ENCODE peak calls at places on chromosomes 1 and 21, in ten cellular contexts. One of them, this sample, is unnamed.

GRCh38 chr1:11245904-11246726 is 16.2 kb downstream of the MTOR start:
- DNase-seq in effector memory CD4-positive, alpha-beta T cell: no peak
- DNase-seq in IMR-90: no peak
- DNase-seq in H7: no peak
- DNase-seq in fibroblast of lung: no peak
- DNase-seq in iPS DF 6.9: no peak
- DNase-seq in prostate gland: peak; percentile 46
- DNase-seq in mammary epithelial cell: no peak
- DNase-seq in K562: no peak
- DNase-seq in esophagus muscularis mucosa: no peak
- DNase-seq in this sample: no peak

GRCh38 chr1:110229348-110230001 is 19.4 kb downstream of the KCNC4 start:
- DNase-seq in effector memory CD4-positive, alpha-beta T cell: no peak
- DNase-seq in IMR-90: no peak
- DNase-seq in H7: peak; percentile 78
- DNase-seq in fibroblast of lung: no peak
- DNase-seq in iPS DF 6.9: no peak
- DNase-seq in prostate gland: no peak
- DNase-seq in mammary epithelial cell: peak; percentile 84
- DNase-seq in K562: no peak
- DNase-seq in esophagus muscularis mucosa: no peak
- DNase-seq in this sample: peak; percentile 84

GRCh38 chr1:201606096-201606495 is 67.2 kb downstream of the NAV1 start:
- DNase-seq in effector memory CD4-positive, alpha-beta T cell: no peak
- DNase-seq in IMR-90: no peak
- DNase-seq in H7: no peak
- DNase-seq in fibroblast of lung: no peak
- DNase-seq in iPS DF 6.9: no peak
- DNase-seq in prostate gland: no peak
- DNase-seq in mammary epithelial cell: no peak
- DNase-seq in K562: no peak
- DNase-seq in esophagus muscularis mucosa: no peak
- DNase-seq in this sample: no peak

GRCh38 chr1:152964536-152964935 is 5.9 kb upstream of the SPRR4 start:
- DNase-seq in effector memory CD4-positive, alpha-beta T cell: no peak
- DNase-seq in IMR-90: no peak
- DNase-seq in H7: no peak
- DNase-seq in fibroblast of lung: no peak
- DNase-seq in iPS DF 6.9: no peak
- DNase-seq in prostate gland: no peak
- DNase-seq in mammary epithelial cell: peak; percentile 66
- DNase-seq in K562: no peak
- DNase-seq in esophagus muscularis mucosa: no peak
- DNase-seq in this sample: peak; percentile 82

GRCh38 chr1:236181059-236181458 is 38.7 kb downstream of the GPR137B start:
- DNase-seq in effector memory CD4-positive, alpha-beta T cell: no peak
- DNase-seq in IMR-90: peak; percentile 33
- DNase-seq in H7: no peak
- DNase-seq in fibroblast of lung: no peak
- DNase-seq in iPS DF 6.9: no peak
- DNase-seq in prostate gland: no peak
- DNase-seq in mammary epithelial cell: no peak
- DNase-seq in K562: no peak
- DNase-seq in esophagus muscularis mucosa: no peak
- DNase-seq in this sample: peak; percentile 46

GRCh38 chr1:73980324-73981040 is 217.5 kb downstream of the LRRIQ3 start:
- DNase-seq in effector memory CD4-positive, alpha-beta T cell: no peak
- DNase-seq in IMR-90: no peak
- DNase-seq in H7: no peak
- DNase-seq in fibroblast of lung: no peak
- DNase-seq in iPS DF 6.9: no peak
- DNase-seq in prostate gland: no peak
- DNase-seq in mammary epithelial cell: no peak
- DNase-seq in K562: no peak
- DNase-seq in esophagus muscularis mucosa: no peak
- DNase-seq in this sample: no peak

GRCh38 chr1:156945881-156946661 is 25.6 kb downstream of the LRRC71 start:
- DNase-seq in effector memory CD4-positive, alpha-beta T cell: no peak
- DNase-seq in IMR-90: peak; percentile 60
- DNase-seq in H7: no peak
- DNase-seq in fibroblast of lung: no peak
- DNase-seq in iPS DF 6.9: no peak
- DNase-seq in prostate gland: no peak
- DNase-seq in mammary epithelial cell: peak; percentile 81
- DNase-seq in K562: no peak
- DNase-seq in esophagus muscularis mucosa: no peak
- DNase-seq in this sample: peak; percentile 47

GRCh38 chr1:116847688-116848531 is 61.8 kb upstream of the PTGFRN start:
- DNase-seq in effector memory CD4-positive, alpha-beta T cell: no peak
- DNase-seq in IMR-90: peak; percentile 33
- DNase-seq in H7: no peak
- DNase-seq in fibroblast of lung: peak; percentile 20
- DNase-seq in iPS DF 6.9: no peak
- DNase-seq in prostate gland: no peak
- DNase-seq in mammary epithelial cell: no peak
- DNase-seq in K562: no peak
- DNase-seq in esophagus muscularis mucosa: no peak
- DNase-seq in this sample: peak; percentile 52

GRCh38 chr1:150154143-150154542 is 4.4 kb downstream of the PLEKHO1 start:
- DNase-seq in effector memory CD4-positive, alpha-beta T cell: no peak
- DNase-seq in IMR-90: no peak
- DNase-seq in H7: no peak
- DNase-seq in fibroblast of lung: no peak
- DNase-seq in iPS DF 6.9: no peak
- DNase-seq in prostate gland: no peak
- DNase-seq in mammary epithelial cell: no peak
- DNase-seq in K562: peak; percentile 14
- DNase-seq in esophagus muscularis mucosa: no peak
- DNase-seq in this sample: no peak

GRCh38 chr1:150155413-150156071 is 5.8 kb downstream of the PLEKHO1 start:
- DNase-seq in effector memory CD4-positive, alpha-beta T cell: no peak
- DNase-seq in IMR-90: no peak
- DNase-seq in H7: no peak
- DNase-seq in fibroblast of lung: no peak
- DNase-seq in iPS DF 6.9: no peak
- DNase-seq in prostate gland: no peak
- DNase-seq in mammary epithelial cell: no peak
- DNase-seq in K562: no peak
- DNase-seq in esophagus muscularis mucosa: no peak
- DNase-seq in this sample: no peak

GRCh38 chr1:150160964-150161626 is 11.4 kb downstream of the PLEKHO1 start:
- DNase-seq in effector memory CD4-positive, alpha-beta T cell: no peak
- DNase-seq in IMR-90: peak; percentile 54
- DNase-seq in H7: no peak
- DNase-seq in fibroblast of lung: no peak
- DNase-seq in iPS DF 6.9: no peak
- DNase-seq in prostate gland: no peak
- DNase-seq in mammary epithelial cell: no peak
- DNase-seq in K562: no peak
- DNase-seq in esophagus muscularis mucosa: no peak
- DNase-seq in this sample: no peak

GRCh38 chr1:150159550-150159949 is 9.8 kb downstream of the PLEKHO1 start:
- DNase-seq in effector memory CD4-positive, alpha-beta T cell: no peak
- DNase-seq in IMR-90: no peak
- DNase-seq in H7: no peak
- DNase-seq in fibroblast of lung: no peak
- DNase-seq in iPS DF 6.9: no peak
- DNase-seq in prostate gland: no peak
- DNase-seq in mammary epithelial cell: no peak
- DNase-seq in K562: no peak
- DNase-seq in esophagus muscularis mucosa: no peak
- DNase-seq in this sample: no peak

GRCh38 chr1:150156868-150157603 is 7.3 kb downstream of the PLEKHO1 start:
- DNase-seq in effector memory CD4-positive, alpha-beta T cell: no peak
- DNase-seq in IMR-90: peak; percentile 75
- DNase-seq in H7: no peak
- DNase-seq in fibroblast of lung: no peak
- DNase-seq in iPS DF 6.9: no peak
- DNase-seq in prostate gland: no peak
- DNase-seq in mammary epithelial cell: no peak
- DNase-seq in K562: no peak
- DNase-seq in esophagus muscularis mucosa: no peak
- DNase-seq in this sample: no peak
- H3K36me3 ChIP-seq in effector memory CD4-positive, alpha-beta T cell: peaks cover 47% of the 10 kb centered on the region
- H3K36me3 ChIP-seq in IMR-90: peaks cover 69% of the 10 kb centered on the region
- H3K36me3 ChIP-seq in H7: peaks cover 25% of the 10 kb centered on the region
- H3K36me3 ChIP-seq in fibroblast of lung: peaks cover 41% of the 10 kb centered on the region
- H3K36me3 ChIP-seq in iPS DF 6.9: peaks cover 28% of the 10 kb centered on the region
- H3K36me3 ChIP-seq in prostate gland: no peaks in the 10 kb centered on the region
- H3K36me3 ChIP-seq in mammary epithelial cell: no peaks in the 10 kb centered on the region
- H3K36me3 ChIP-seq in K562: peaks cover 14% of the 10 kb centered on the region
- H3K36me3 ChIP-seq in esophagus muscularis mucosa: peaks cover 75% of the 10 kb centered on the region
- H3K36me3 ChIP-seq in this sample: no peaks in the 10 kb centered on the region

GRCh38 chr21:17793675-17794123 is 25.5 kb downstream of the C21orf91 start:
- DNase-seq in effector memory CD4-positive, alpha-beta T cell: no peak
- DNase-seq in IMR-90: peak; percentile 70
- DNase-seq in H7: no peak
- DNase-seq in fibroblast of lung: peak; percentile 53
- DNase-seq in iPS DF 6.9: no peak
- DNase-seq in prostate gland: no peak
- DNase-seq in mammary epithelial cell: no peak
- DNase-seq in K562: no peak
- DNase-seq in esophagus muscularis mucosa: no peak
- DNase-seq in this sample: no peak

GRCh38 chr21:17796037-17796403 is 23.1 kb downstream of the C21orf91 start:
- DNase-seq in effector memory CD4-positive, alpha-beta T cell: no peak
- DNase-seq in IMR-90: no peak
- DNase-seq in H7: no peak
- DNase-seq in fibroblast of lung: no peak
- DNase-seq in iPS DF 6.9: no peak
- DNase-seq in prostate gland: no peak
- DNase-seq in mammary epithelial cell: no peak
- DNase-seq in K562: no peak
- DNase-seq in esophagus muscularis mucosa: no peak
- DNase-seq in this sample: no peak

GRCh38 chr21:17794631-17795030 is 24.5 kb downstream of the C21orf91 start:
- DNase-seq in effector memory CD4-positive, alpha-beta T cell: no peak
- DNase-seq in IMR-90: no peak
- DNase-seq in H7: no peak
- DNase-seq in fibroblast of lung: no peak
- DNase-seq in iPS DF 6.9: no peak
- DNase-seq in prostate gland: no peak
- DNase-seq in mammary epithelial cell: no peak
- DNase-seq in K562: no peak
- DNase-seq in esophagus muscularis mucosa: no peak
- DNase-seq in this sample: no peak

GRCh38 chr21:17795084-17796036 is 23.8 kb downstream of the C21orf91 start:
- DNase-seq in effector memory CD4-positive, alpha-beta T cell: no peak
- DNase-seq in IMR-90: no peak
- DNase-seq in H7: no peak
- DNase-seq in fibroblast of lung: no peak
- DNase-seq in iPS DF 6.9: no peak
- DNase-seq in prostate gland: no peak
- DNase-seq in mammary epithelial cell: no peak
- DNase-seq in K562: no peak
- DNase-seq in esophagus muscularis mucosa: no peak
- DNase-seq in this sample: no peak

DNA sequence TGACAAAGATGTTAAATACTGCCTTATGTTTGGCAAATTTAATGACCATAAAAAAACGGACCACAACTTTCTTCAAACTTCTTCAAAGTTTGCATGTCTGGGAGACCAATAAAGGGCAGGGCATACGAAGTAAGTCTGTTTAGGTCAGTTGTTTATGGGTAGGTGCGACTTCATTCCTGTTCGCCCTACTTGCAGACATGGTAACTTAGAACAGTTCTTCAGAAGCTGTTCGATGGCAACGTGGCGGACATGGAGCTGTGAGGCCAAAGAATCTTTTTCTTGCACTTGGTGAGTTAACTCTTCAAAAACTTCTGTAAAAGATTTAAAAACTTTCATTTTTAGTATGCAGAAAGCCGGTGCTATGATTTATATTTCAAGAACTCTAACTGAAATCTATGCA is 25.9 kb downstream of the C21orf91 start:
- DNase-seq in effector memory CD4-positive, alpha-beta T cell: no peak
- DNase-seq in IMR-90: no peak
- DNase-seq in H7: no peak
- DNase-seq in fibroblast of lung: no peak
- DNase-seq in iPS DF 6.9: no peak
- DNase-seq in prostate gland: no peak
- DNase-seq in mammary epithelial cell: no peak
- DNase-seq in K562: no peak
- DNase-seq in esophagus muscularis mucosa: no peak
- DNase-seq in this sample: no peak
- H3K4me3 ChIP-seq in effector memory CD4-positive, alpha-beta T cell: peak overlapping the region; percentile 40
- H3K4me3 ChIP-seq in IMR-90: no peak overlapping the region
- H3K4me3 ChIP-seq in H7: no peak overlapping the region
- H3K4me3 ChIP-seq in fibroblast of lung: peak overlapping the region; percentile 50
- H3K4me3 ChIP-seq in iPS DF 6.9: no peak overlapping the region
- H3K4me3 ChIP-seq in prostate gland: no peak overlapping the region
- H3K4me3 ChIP-seq in mammary epithelial cell: no peak overlapping the region
- H3K4me3 ChIP-seq in K562: no peak overlapping the region
- H3K4me3 ChIP-seq in esophagus muscularis mucosa: peak overlapping the region; percentile 41
- H3K4me3 ChIP-seq in this sample: no peak overlapping the region

GRCh38 chr1:200602632-200603031 is 17.9 kb downstream of the KIF14 start:
- DNase-seq in effector memory CD4-positive, alpha-beta T cell: no peak
- DNase-seq in IMR-90: no peak
- DNase-seq in H7: no peak
- DNase-seq in fibroblast of lung: no peak
- DNase-seq in iPS DF 6.9: no peak
- DNase-seq in prostate gland: no peak
- DNase-seq in mammary epithelial cell: no peak
- DNase-seq in K562: no peak
- DNase-seq in esophagus muscularis mucosa: no peak
- DNase-seq in this sample: no peak
- H3K36me3 ChIP-seq in effector memory CD4-positive, alpha-beta T cell: no peaks in the 10 kb centered on the region
- H3K36me3 ChIP-seq in IMR-90: peaks cover 1% of the 10 kb centered on the region
- H3K36me3 ChIP-seq in H7: peaks cover 9% of the 10 kb centered on the region
- H3K36me3 ChIP-seq in fibroblast of lung: peaks cover 1% of the 10 kb centered on the region
- H3K36me3 ChIP-seq in iPS DF 6.9: peaks cover 3% of the 10 kb centered on the region
- H3K36me3 ChIP-seq in prostate gland: no peaks in the 10 kb centered on the region
- H3K36me3 ChIP-seq in mammary epithelial cell: peaks cover 51% of the 10 kb centered on the region
- H3K36me3 ChIP-seq in K562: peaks cover 93% of the 10 kb centered on the region
- H3K36me3 ChIP-seq in esophagus muscularis mucosa: no peaks in the 10 kb centered on the region
- H3K36me3 ChIP-seq in this sample: peaks cover 1% of the 10 kb centered on the region

DNA sequence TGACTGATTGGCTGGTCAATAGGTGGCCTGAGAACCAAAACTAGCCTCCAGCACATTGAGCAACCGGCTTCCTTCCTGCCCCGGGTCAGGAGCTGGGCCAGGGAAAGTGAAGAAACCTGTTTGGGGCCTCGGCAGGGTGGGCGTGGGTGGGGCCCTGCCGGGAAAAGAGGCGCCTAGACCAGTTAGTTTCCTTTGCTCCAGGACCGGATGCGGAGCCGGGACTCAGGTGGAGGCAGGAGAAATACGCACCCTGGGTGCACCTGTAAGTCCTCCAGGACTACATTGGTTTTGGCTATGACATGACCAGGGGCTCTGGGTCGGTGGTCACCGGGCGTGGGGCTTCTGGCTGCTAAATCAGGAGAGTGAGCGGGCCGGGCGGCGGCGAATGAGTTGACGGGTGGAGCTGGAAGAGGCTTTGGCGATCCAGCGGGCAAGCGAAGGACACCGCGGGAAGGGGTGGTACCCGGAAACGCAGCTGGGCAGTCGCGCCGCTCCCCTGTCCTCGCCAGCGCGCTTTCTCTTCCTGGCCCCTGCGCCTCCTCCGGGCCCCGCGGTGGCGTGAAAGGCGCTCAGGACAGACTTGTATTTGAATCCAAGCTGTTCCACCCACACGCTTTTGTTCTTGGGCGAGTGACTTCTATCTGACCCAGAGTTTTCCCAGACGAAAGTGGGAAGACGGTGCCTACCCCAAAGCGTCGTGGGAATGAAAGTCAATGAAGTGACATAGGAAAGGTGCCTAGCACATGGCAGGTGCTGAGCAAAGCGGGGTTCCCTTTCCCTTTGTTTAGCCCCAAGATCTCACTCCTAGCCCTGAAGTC is 30.6 kb upstream of the JUN start:
- DNase-seq in effector memory CD4-positive, alpha-beta T cell: no peak
- DNase-seq in IMR-90: peak; percentile 39
- DNase-seq in H7: peak; percentile 86
- DNase-seq in fibroblast of lung: peak; percentile 26
- DNase-seq in iPS DF 6.9: no peak
- DNase-seq in prostate gland: peak; percentile 68
- DNase-seq in mammary epithelial cell: peak; percentile 63
- DNase-seq in K562: no peak
- DNase-seq in esophagus muscularis mucosa: no peak
- DNase-seq in this sample: peak; percentile 72
- H3K4me3 ChIP-seq in effector memory CD4-positive, alpha-beta T cell: peak overlapping the region; percentile 79
- H3K4me3 ChIP-seq in IMR-90: no peak overlapping the region
- H3K4me3 ChIP-seq in H7: peak overlapping the region; percentile 48
- H3K4me3 ChIP-seq in fibroblast of lung: peak overlapping the region; percentile 67
- H3K4me3 ChIP-seq in iPS DF 6.9: peak overlapping the region; percentile 7
- H3K4me3 ChIP-seq in prostate gland: peak overlapping the region; percentile 59
- H3K4me3 ChIP-seq in mammary epithelial cell: peak overlapping the region; percentile 28
- H3K4me3 ChIP-seq in K562: no peak overlapping the region
- H3K4me3 ChIP-seq in esophagus muscularis mucosa: peak overlapping the region; percentile 67
- H3K4me3 ChIP-seq in this sample: peak overlapping the region; percentile 41

This sample was measured in bronchial epithelial cell.